ENCODE peak calls at places on chromosomes 7 and 10, in seven cellular contexts. One of them, this sample, is unnamed.

GRCh38 chr7:71326596-71326995 is 194.7 kb downstream of the GALNT17 start:
- DNase-seq in T-cell: no peak
- DNase-seq in transverse colon: no peak
- DNase-seq in glutamatergic neuron: no peak
- DNase-seq in iPS-NIHi11: no peak
- DNase-seq in Peyer's patch: no peak
- DNase-seq in ovary: no peak
- DNase-seq in this sample: no peak

GRCh38 chr10:59508956-59509355 is 146.6 kb upstream of the FAM13C start:
- DNase-seq in ovary: no peak
- DNase-seq in T-cell: no peak
- DNase-seq in Peyer's patch: no peak
- DNase-seq in iPS-NIHi11: no peak
- DNase-seq in transverse colon: no peak
- DNase-seq in glutamatergic neuron: no peak
- DNase-seq in this sample: no peak

GRCh38 chr7:55235115-55235514 is 130.0 kb upstream of the LANCL2 start:
- DNase-seq in T-cell: no peak
- DNase-seq in glutamatergic neuron: no peak
- DNase-seq in Peyer's patch: no peak
- DNase-seq in ovary: no peak
- DNase-seq in transverse colon: no peak
- DNase-seq in iPS-NIHi11: peak
- DNase-seq in this sample: no peak

GRCh38 chr10:12797471-12798262 is 203.8 kb downstream of the CCDC3 start:
- DNase-seq in glutamatergic neuron: no peak
- DNase-seq in iPS-NIHi11: no peak
- DNase-seq in T-cell: no peak
- DNase-seq in ovary: no peak
- DNase-seq in transverse colon: no peak
- DNase-seq in Peyer's patch: no peak
- DNase-seq in this sample: no peak

GRCh38 chr10:74011016-74011415 is 13.1 kb downstream of the VCL start:
- DNase-seq in ovary: no peak
- DNase-seq in transverse colon: no peak
- DNase-seq in iPS-NIHi11: no peak
- DNase-seq in Peyer's patch: no peak
- DNase-seq in glutamatergic neuron: no peak
- DNase-seq in T-cell: no peak
- DNase-seq in this sample: no peak

GRCh38 chr7:77532247-77532646 is 4.8 kb upstream of the PTPN12 start:
- DNase-seq in Peyer's patch: no peak
- DNase-seq in iPS-NIHi11: no peak
- DNase-seq in T-cell: no peak
- DNase-seq in glutamatergic neuron: no peak
- DNase-seq in ovary: no peak
- DNase-seq in transverse colon: no peak
- DNase-seq in this sample: no peak

GRCh38 chr10:11819027-11819426 is 4.1 kb upstream of the PROSER2 start:
- DNase-seq in transverse colon: no peak
- DNase-seq in glutamatergic neuron: no peak
- DNase-seq in Peyer's patch: peak
- DNase-seq in ovary: no peak
- DNase-seq in iPS-NIHi11: no peak
- DNase-seq in T-cell: no peak
- DNase-seq in this sample: no peak

GRCh38 chr7:91603707-91604106 is 276.8 kb downstream of the MTERF1 start:
- DNase-seq in transverse colon: no peak
- DNase-seq in iPS-NIHi11: no peak
- DNase-seq in ovary: no peak
- DNase-seq in Peyer's patch: no peak
- DNase-seq in T-cell: no peak
- DNase-seq in glutamatergic neuron: no peak
- DNase-seq in this sample: no peak

GRCh38 chr10:74293686-74294365 is 142.8 kb downstream of the ADK start:
- DNase-seq in T-cell: no peak
- DNase-seq in Peyer's patch: no peak
- DNase-seq in ovary: no peak
- DNase-seq in transverse colon: no peak
- DNase-seq in glutamatergic neuron: no peak
- DNase-seq in iPS-NIHi11: no peak
- DNase-seq in this sample: no peak

GRCh38 chr7:120014920-120015465 is 258.0 kb upstream of the KCND2 start:
- DNase-seq in glutamatergic neuron: no peak
- DNase-seq in transverse colon: no peak
- DNase-seq in iPS-NIHi11: peak
- DNase-seq in ovary: no peak
- DNase-seq in Peyer's patch: no peak
- DNase-seq in T-cell: no peak
- DNase-seq in this sample: no peak

GRCh38 chr7:30029696-30030095 is 1.5 kb downstream of the PLEKHA8 start:
- DNase-seq in T-cell: no peak
- DNase-seq in Peyer's patch: no peak
- DNase-seq in transverse colon: no peak
- DNase-seq in iPS-NIHi11: no peak
- DNase-seq in glutamatergic neuron: no peak
- DNase-seq in ovary: no peak
- DNase-seq in this sample: no peak

GRCh38 chr7:69695998-69696657 is 97.9 kb downstream of the AUTS2 start:
- DNase-seq in ovary: no peak
- DNase-seq in transverse colon: no peak
- DNase-seq in glutamatergic neuron: no peak
- DNase-seq in iPS-NIHi11: no peak
- DNase-seq in Peyer's patch: peak
- DNase-seq in T-cell: no peak
- DNase-seq in this sample: no peak

GRCh38 chr10:26438534-26439269 is 561 bp downstream of the APBB1IP start:
- DNase-seq in T-cell: peak
- DNase-seq in ovary: no peak
- DNase-seq in Peyer's patch: peak
- DNase-seq in glutamatergic neuron: peak
- DNase-seq in iPS-NIHi11: peak
- DNase-seq in transverse colon: peak
- DNase-seq in this sample: peak

GRCh38 chr10:49096890-49097445 is 18.4 kb downstream of the VSTM4 start:
- DNase-seq in Peyer's patch: no peak
- DNase-seq in ovary: no peak
- DNase-seq in transverse colon: no peak
- DNase-seq in T-cell: no peak
- DNase-seq in iPS-NIHi11: no peak
- DNase-seq in glutamatergic neuron: no peak
- DNase-seq in this sample: peak

GRCh38 chr7:34849163-34849960 is 187.9 kb downstream of the DPY19L1 start:
- DNase-seq in T-cell: no peak
- DNase-seq in glutamatergic neuron: no peak
- DNase-seq in transverse colon: no peak
- DNase-seq in iPS-NIHi11: peak
- DNase-seq in ovary: no peak
- DNase-seq in Peyer's patch: no peak
- DNase-seq in this sample: no peak